ENCODE peak calls at places on chromosomes 1 and 21, in seven cellular contexts. Y, J, H, T, R, E and Q are unnamed samples.
A peak's percentile ranks its signal among the peaks of the same experiment; 100 is the strongest.

GRCh38 chr1:10870493-10871096 is 74.1 kb upstream of the CASZ1 start:
- DNase-seq in H (no peak), E (no peak), T (no peak), J (no peak), R (no peak), Y (no peak), Q (no peak)

GRCh38 chr1:73604739-73605138 is 593.2 kb downstream of the LRRIQ3 start:
- DNase-seq in J (no peak), E (no peak), R (no peak), Y (no peak), H (no peak), T (no peak), Q (no peak)

GRCh38 chr1:221979461-221980032 is 237.7 kb upstream of the DUSP10 start:
- DNase-seq in Y (no peak), E (no peak), H (no peak), R (no peak), T (no peak), J (no peak), Q (no peak)

GRCh38 chr1:202105571-202106339 is 17.0 kb upstream of the GPR37L1 start:
- DNase-seq in E (peak; percentile 75), H (no peak), J (no peak), Y (no peak), T (no peak), R (peak; percentile 78), Q (peak; percentile 58)

GRCh38 chr1:116471241-116471640 is 98.2 kb downstream of the ATP1A1 start:
- DNase-seq in R (no peak), Y (no peak), T (no peak), J (no peak), H (no peak), E (no peak), Q (no peak)

GRCh38 chr21:42787613-42788012 is 91.7 kb downstream of the WDR4 start:
- DNase-seq in R (no peak), E (no peak), T (no peak), H (no peak), Y (no peak), J (no peak), Q (no peak)

GRCh38 chr1:33971018-33971710 is 107.3 kb downstream of the HMGB4 start:
- DNase-seq in T (no peak), H (no peak), E (no peak), J (no peak), Y (no peak), R (no peak), Q (peak; percentile 22)

GRCh38 chr1:241560511-241561187 is 28.5 kb downstream of the KMO start:
- DNase-seq in J (no peak), Y (no peak), H (no peak), R (no peak), E (no peak), T (no peak), Q (peak; percentile 21)

GRCh38 chr1:195804547-195804946 is 803.7 kb downstream of the KCNT2 start:
- DNase-seq in R (no peak), T (no peak), J (no peak), E (no peak), H (no peak), Y (no peak), Q (peak; percentile 11)

GRCh38 chr1:22553104-22553880 is 10.0 kb upstream of the EPHA8 start:
- DNase-seq in R (no peak), E (no peak), H (no peak), J (no peak), T (no peak), Y (no peak), Q (no peak)

GRCh38 chr1:162605225-162605927 is 26.9 kb upstream of the DDR2 start:
- DNase-seq in R (no peak), H (no peak), J (no peak), T (no peak), E (no peak), Y (no peak), Q (peak; percentile 90)

GRCh38 chr1:6667139-6667538 is 34.5 kb downstream of the DNAJC11 start:
- DNase-seq in E (no peak), H (no peak), J (no peak), Y (peak; percentile 62), T (no peak), R (no peak), Q (no peak)

GRCh38 chr1:85581802-85582686 is 1.5 kb downstream of the CCN1 start:
- DNase-seq in R (peak; percentile 53), T (peak; percentile 80), Y (peak; percentile 38), H (no peak), E (no peak), J (peak; percentile 70), Q (peak; percentile 75)

GRCh38 chr1:214438059-214438458 is 113.3 kb downstream of the PTPN14 start:
- DNase-seq in H (no peak), Y (no peak), J (no peak), E (no peak), T (no peak), R (peak; percentile 57), Q (no peak)

GRCh38 chr1:180962178-180962577 is 49.5 kb downstream of the KIAA1614 start:
- DNase-seq in R (peak; percentile 67), E (no peak), Y (no peak), J (no peak), T (no peak), H (no peak), Q (no peak)

GRCh38 chr1:237672748-237673147 is 218.0 kb downstream of the ZP4 start:
- DNase-seq in T (no peak), Y (no peak), H (no peak), R (peak; percentile 5), E (no peak), J (no peak), Q (no peak)

GRCh38 chr1:166814611-166815010 is 24.7 kb upstream of the POGK start:
- DNase-seq in R (no peak), T (no peak), E (no peak), J (no peak), H (no peak), Y (no peak), Q (peak; percentile 7)

GRCh38 chr1:54017979-54018378 is at the start of gene LDLRAD1:
- DNase-seq in Y (no peak), T (no peak), J (no peak), H (no peak), E (no peak), R (no peak), Q (no peak)

GRCh38 chr1:67165468-67166058 is 691 bp upstream of the IL23R start:
- DNase-seq in J (no peak), Y (no peak), E (no peak), R (no peak), H (no peak), T (no peak), Q (no peak)

GRCh38 chr1:163535807-163536206 is 214.1 kb downstream of the NUF2 start:
- DNase-seq in E (no peak), H (no peak), J (no peak), T (no peak), R (peak; percentile 43), Y (no peak), Q (peak; percentile 80)

GRCh38 chr1:8078176-8078671 is 52.1 kb upstream of the ERRFI1 start:
- DNase-seq in R (peak; percentile 72), T (no peak), H (no peak), J (no peak), E (no peak), Y (no peak), Q (peak; percentile 80)

GRCh38 chr1:202711949-202712635 is 1.8 kb upstream of the SYT2 start:
- DNase-seq in R (no peak), J (no peak), E (no peak), T (no peak), H (no peak), Y (no peak), Q (no peak)

GRCh38 chr1:247172956-247173355 is 1.1 kb upstream of the ZNF124 start:
- DNase-seq in E (no peak), H (no peak), Y (no peak), J (no peak), T (no peak), R (no peak), Q (no peak)

GRCh38 chr1:24159366-24159765 is 16.4 kb upstream of the IL22RA1 start:
- DNase-seq in T (no peak), Y (no peak), J (no peak), R (no peak), E (no peak), H (no peak), Q (no peak)

GRCh38 chr1:205448540-205449253 is 7.1 kb downstream of the BLACAT1 start:
- DNase-seq in T (no peak), J (no peak), E (no peak), Y (no peak), R (no peak), H (no peak), Q (no peak)

DNA sequence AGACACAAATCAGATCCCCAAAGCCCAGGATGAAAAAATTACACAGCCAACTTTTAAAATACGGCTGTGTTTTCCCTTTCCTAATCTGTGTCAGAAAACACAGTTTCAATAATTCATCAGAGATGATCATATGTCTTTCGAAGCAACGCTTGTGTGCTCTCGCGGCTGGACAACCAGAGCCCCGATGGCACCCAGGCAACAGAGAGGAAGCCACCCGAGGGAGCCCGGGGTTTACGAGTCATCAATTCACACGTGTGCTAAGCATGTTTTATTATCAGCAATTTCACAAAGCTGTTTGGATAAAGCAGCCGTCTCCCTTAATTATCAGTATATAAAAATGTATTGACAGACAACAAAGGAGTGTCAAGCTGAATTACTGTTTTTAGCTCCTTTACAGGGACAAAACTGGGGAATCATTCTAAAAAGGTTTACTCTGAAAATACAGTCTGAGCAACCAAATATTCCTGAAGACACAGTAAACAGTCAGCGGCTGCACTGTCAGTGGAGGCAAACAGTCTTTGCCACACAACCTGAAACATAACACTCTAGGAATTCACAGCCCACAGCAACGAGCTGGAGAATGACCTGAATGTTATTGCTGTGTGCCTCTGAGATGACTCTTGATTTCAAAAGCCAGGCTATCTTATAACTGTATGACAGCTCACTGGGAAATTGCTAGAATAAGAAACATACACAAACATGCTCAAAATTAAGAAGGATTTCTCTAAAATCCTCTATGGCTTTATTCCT is 201.0 kb downstream of the SIPA1L2 start:
- DNase-seq in R (peak; percentile 23), E (no peak), H (no peak), J (no peak), Y (no peak), T (no peak), Q (peak; percentile 82)
- H3K4me1 ChIP-seq in R (no peaks in the 10 kb centered on the region), E (peaks cover 7% of the 10 kb centered on the region), H (no peaks in the 10 kb centered on the region), J (no peaks in the 10 kb centered on the region), Y (peaks cover 63% of the 10 kb centered on the region), T (no peaks in the 10 kb centered on the region), Q (peaks cover 3% of the 10 kb centered on the region)

GRCh38 chr1:2825487-2826189 is 24.1 kb upstream of the TTC34 start:
- DNase-seq in J (no peak), E (no peak), H (no peak), T (peak; percentile 28), Y (no peak), R (no peak), Q (no peak)
- H3K4me1 ChIP-seq in J (no peaks in the 10 kb centered on the region), E (no peaks in the 10 kb centered on the region), H (peaks cover 4% of the 10 kb centered on the region), T (peaks cover 3% of the 10 kb centered on the region), Y (no peaks in the 10 kb centered on the region), R (no peaks in the 10 kb centered on the region), Q (no peaks in the 10 kb centered on the region)

DNA sequence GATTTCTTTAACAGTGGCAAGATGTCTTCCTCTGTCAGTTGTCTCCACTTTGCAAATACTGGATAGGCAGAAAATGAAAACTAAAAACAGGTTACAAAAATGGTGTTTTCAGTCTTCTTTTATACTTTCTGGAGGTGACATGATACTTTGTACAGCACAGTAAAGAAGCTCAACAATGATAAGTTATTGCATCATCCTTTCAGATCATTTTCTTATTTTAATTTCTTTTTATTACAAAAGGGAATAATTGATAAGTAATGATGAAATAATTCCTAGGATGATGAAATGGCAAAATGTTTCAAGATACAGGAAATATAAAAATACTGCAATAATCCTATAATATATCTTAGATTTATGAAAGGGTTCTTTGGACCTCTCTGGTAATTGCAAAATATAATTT is 16.5 kb downstream of the GORAB start:
- DNase-seq in J (no peak), E (no peak), R (no peak), H (no peak), T (no peak), Y (no peak), Q (no peak)
- H3K4me1 ChIP-seq in J (no peaks in the 10 kb centered on the region), E (no peaks in the 10 kb centered on the region), R (no peaks in the 10 kb centered on the region), H (no peaks in the 10 kb centered on the region), T (no peaks in the 10 kb centered on the region), Y (no peaks in the 10 kb centered on the region), Q (peaks cover 14% of the 10 kb centered on the region)

GRCh38 chr1:40386311-40386778 is 12.8 kb downstream of the SMAP2 start:
- DNase-seq in H (no peak), R (peak; percentile 29), E (no peak), T (no peak), J (no peak), Y (no peak), Q (no peak)
- H3K4me1 ChIP-seq in H (peaks cover 89% of the 10 kb centered on the region), R (peaks cover 24% of the 10 kb centered on the region), E (peaks cover 5% of the 10 kb centered on the region), T (peaks cover 93% of the 10 kb centered on the region), J (peaks cover 5% of the 10 kb centered on the region), Y (peaks cover 27% of the 10 kb centered on the region), Q (peaks cover 68% of the 10 kb centered on the region)